ENCODE peak calls at places on chromosome 15, in five cellular contexts. D is RWPE1; G is psoas muscle; E is CD4-positive, alpha-beta memory T cell; O is CD4-positive, alpha-beta T cell. N is an unnamed sample.

GRCh38 chr15:62416535-62416934 is 251.4 kb upstream of the C2CD4B start:
- DNase-seq in G (no peak), O (no peak), D (no peak), E (no peak), N (no peak)

GRCh38 chr15:83018477-83018876 is 7.0 kb upstream of the C15orf40 start:
- DNase-seq in D (no peak), O (no peak), E (no peak), G (no peak), N (no peak)

GRCh38 chr15:92818658-92819311 is 81.3 kb upstream of the CHD2 start:
- DNase-seq in D (no peak), O (no peak), E (no peak), G (no peak), N (no peak)

GRCh38 chr15:42919794-42920280 is 741 bp downstream of the TTBK2 start:
- DNase-seq in O (no peak), D (no peak), G (no peak), E (peak; percentile 25), N (peak; percentile 39)

GRCh38 chr15:65054333-65055200 is 9.4 kb downstream of the SLC51B start:
- DNase-seq in D (peak; percentile 75), G (peak; percentile 74), E (peak; percentile 28), O (peak; percentile 26), N (peak; percentile 77)

GRCh38 chr15:82571722-82572222 is 31.5 kb upstream of the RPS17 start:
- DNase-seq in O (no peak), E (no peak), D (peak; percentile 16), G (peak; percentile 66), N (peak; percentile 84)

GRCh38 chr15:34737379-34737928 is 17.3 kb downstream of the GJD2 start:
- DNase-seq in D (no peak), E (no peak), G (no peak), O (no peak), N (no peak)

GRCh38 chr15:41774873-41775417 is 661 bp downstream of the MAPKBP1 start:
- DNase-seq in G (no peak), D (no peak), O (peak; percentile 1), E (no peak), N (no peak)

GRCh38 chr15:93041159-93041547 is 47.9 kb downstream of the RGMA start:
- DNase-seq in E (no peak), D (no peak), G (peak; percentile 7), O (no peak), N (no peak)

GRCh38 chr15:60993008-60993407 is 236.1 kb downstream of the RORA start:
- DNase-seq in E (no peak), D (no peak), O (no peak), G (no peak), N (no peak)

GRCh38 chr15:75456710-75457109 is 5.2 kb upstream of the SIN3A start:
- DNase-seq in E (no peak), G (no peak), D (no peak), O (no peak), N (no peak)

GRCh38 chr15:99683000-99683670 is 50.1 kb downstream of the LYSMD4 start:
- DNase-seq in E (peak; percentile 7), O (no peak), G (no peak), D (no peak), N (no peak)

GRCh38 chr15:94965593-94965992 is 734.2 kb downstream of the MCTP2 start:
- DNase-seq in E (no peak), D (no peak), O (no peak), G (no peak), N (no peak)

GRCh38 chr15:58052334-58052733 is 13.2 kb downstream of the ALDH1A2 start:
- DNase-seq in D (no peak), G (no peak), E (no peak), O (no peak), N (no peak)

GRCh38 chr15:41490355-41490754 is 3.3 kb upstream of the ITPKA start:
- DNase-seq in E (no peak), G (no peak), O (no peak), D (peak; percentile 94), N (no peak)

GRCh38 chr15:64865998-64866520 is 24.3 kb downstream of the PLEKHO2 start:
- DNase-seq in G (no peak), E (no peak), D (no peak), O (no peak), N (no peak)

GRCh38 chr15:66364944-66365343 is 8.5 kb upstream of the TIPIN start:
- DNase-seq in E (no peak), D (no peak), G (no peak), O (no peak), N (no peak)

GRCh38 chr15:63915209-63915887 is 81.6 kb upstream of the HERC1 start:
- DNase-seq in E (no peak), G (no peak), O (no peak), D (no peak), N (no peak)

GRCh38 chr15:61503383-61503969 is 274.4 kb upstream of the RORA start:
- DNase-seq in G (no peak), O (no peak), D (no peak), E (no peak), N (no peak)

GRCh38 chr15:55834331-55834730 is 91.4 kb upstream of the PRTG start:
- DNase-seq in O (no peak), E (no peak), G (no peak), D (no peak), N (no peak)

GRCh38 chr15:78365931-78366330 is 25.8 kb downstream of the CRABP1 start:
- DNase-seq in D (no peak), G (no peak), O (no peak), E (no peak), N (no peak)

GRCh38 chr15:77664428-77664827 is 31.7 kb upstream of the LINGO1 start:
- DNase-seq in E (no peak), G (no peak), D (no peak), O (no peak), N (no peak)

GRCh38 chr15:67091966-67092677 is 26.7 kb downstream of the SMAD3 start:
- DNase-seq in O (no peak), G (no peak), D (no peak), E (no peak), N (no peak)

GRCh38 chr15:34085746-34086145 is 15.9 kb downstream of the EMC7 start:
- DNase-seq in O (no peak), E (no peak), D (no peak), G (no peak), N (no peak)

GRCh38 chr15:92807971-92808571 is 92.1 kb upstream of the CHD2 start:
- DNase-seq in D (no peak), O (no peak), E (no peak), G (no peak), N (no peak)

GRCh38 chr15:74889390-74889881 is 406 bp upstream of the MPI start:
- DNase-seq in G (peak; percentile 47), E (no peak), O (no peak), D (no peak), N (no peak)

GRCh38 chr15:31387483-31388118 is 61.0 kb downstream of the KLF13 start:
- DNase-seq in E (peak; percentile 42), G (peak; percentile 44), D (no peak), O (no peak), N (no peak)

GRCh38 chr15:66220587-66220986 is 33.0 kb downstream of the MEGF11 start:
- DNase-seq in O (no peak), E (no peak), G (no peak), D (no peak), N (no peak)

GRCh38 chr15:57784081-57784488 is 77.6 kb downstream of the POLR2M start:
- DNase-seq in D (peak; percentile 22), O (no peak), E (no peak), G (peak; percentile 21), N (no peak)

GRCh38 chr15:100703032-100703578 is 100.7 kb downstream of the ASB7 start:
- DNase-seq in E (no peak), D (no peak), G (no peak), O (no peak), N (no peak)

GRCh38 chr15:34304613-34305012 is 33.0 kb downstream of the SLC12A6 start:
- DNase-seq in O (no peak), E (no peak), D (no peak), G (no peak), N (no peak)

GRCh38 chr15:69558138-69558409 is 105.5 kb downstream of the RPLP1 start:
- DNase-seq in O (no peak), G (no peak), D (no peak), E (no peak), N (no peak)

GRCh38 chr15:71049706-71050422 is 65.4 kb upstream of the THSD4 start:
- DNase-seq in E (no peak), G (no peak), D (no peak), O (no peak), N (no peak)

GRCh38 chr15:71051539-71051938 is 63.7 kb upstream of the THSD4 start:
- DNase-seq in E (no peak), O (no peak), D (no peak), G (no peak), N (no peak)

GRCh38 chr15:71048913-71049675 is 66.2 kb upstream of the THSD4 start:
- DNase-seq in E (no peak), O (no peak), G (no peak), D (no peak), N (no peak)

GRCh38 chr15:71052356-71052755 is 62.9 kb upstream of the THSD4 start:
- DNase-seq in D (peak; percentile 69), E (no peak), O (no peak), G (no peak), N (no peak)

GRCh38 chr15:71050461-71050860 is 64.8 kb upstream of the THSD4 start:
- DNase-seq in G (no peak), E (no peak), O (no peak), D (no peak), N (no peak)
- H3K27ac ChIP-seq in G (no peak overlapping the region), E (no peak overlapping the region), O (no peak overlapping the region), D (no peak overlapping the region), N (no peak overlapping the region)

GRCh38 chr15:80439140-80439539 is 35.0 kb downstream of the ARNT2 start:
- DNase-seq in O (no peak), E (no peak), D (no peak), G (no peak), N (no peak)

GRCh38 chr15:80437492-80437891 is 33.3 kb downstream of the ARNT2 start:
- DNase-seq in G (no peak), E (no peak), D (no peak), O (no peak), N (no peak)

GRCh38 chr15:80434926-80435720 is 30.9 kb downstream of the ARNT2 start:
- DNase-seq in D (no peak), G (no peak), E (no peak), O (no peak), N (no peak)

GRCh38 chr15:80433836-80434235 is 29.7 kb downstream of the ARNT2 start:
- DNase-seq in O (no peak), G (no peak), D (no peak), E (no peak), N (no peak)

GRCh38 chr15:80436511-80437307 is 32.5 kb downstream of the ARNT2 start:
- DNase-seq in D (peak; percentile 88), O (no peak), G (no peak), E (no peak), N (no peak)
- H3K27ac ChIP-seq in D (no peak overlapping the region), O (no peak overlapping the region), G (no peak overlapping the region), E (no peak overlapping the region), N (no peak overlapping the region)

DNA sequence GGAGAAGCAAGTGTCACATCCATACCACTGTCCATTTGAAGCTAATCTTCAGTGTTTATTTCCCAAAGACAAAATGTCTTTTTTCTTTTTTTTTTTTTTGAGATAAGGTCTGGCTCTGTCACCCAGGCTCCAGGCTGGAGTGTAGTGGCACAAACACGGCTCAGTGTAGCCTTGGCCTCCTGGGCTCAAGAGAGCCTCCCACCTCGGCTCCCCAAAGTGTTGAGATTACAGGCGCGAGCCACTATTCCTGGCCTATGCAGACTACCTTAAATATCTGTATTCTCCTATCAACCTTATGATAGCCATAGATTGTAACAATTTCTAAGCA is 27.7 kb upstream of the VPS33B start:
- DNase-seq in D (no peak), G (no peak), E (no peak), O (no peak), N (no peak)
- H3K27ac ChIP-seq in D (no peak overlapping the region), G (no peak overlapping the region), E (no peak overlapping the region), O (no peak overlapping the region), N (no peak overlapping the region)

GRCh38 chr15:96276438-96277210 is 53.9 kb upstream of the NR2F2 start:
- DNase-seq in D (peak; percentile 59), E (no peak), G (no peak), O (no peak), N (no peak)
- H3K27ac ChIP-seq in D (no peak overlapping the region), E (no peak overlapping the region), G (no peak overlapping the region), O (no peak overlapping the region), N (no peak overlapping the region)

N was measured in substantia nigra.